ENCODE peak calls at places on chromosomes 4 and X, in ten cellular contexts. W, O, Y, H, K, B, L, S, G and Z are unnamed samples.

GRCh38 chrX:53184836-53185235 is 40.2 kb downstream of the KDM5C start:
- DNase-seq in W (no peak), O (no peak), Y (no peak), H (peak), K (peak), B (peak), L (no peak), S (no peak), G (no peak), Z (no peak)

GRCh38 chrX:108437789-108438623 is at the start of gene COL4A6:
- DNase-seq in W (no peak), O (no peak), Y (no peak), H (no peak), K (no peak), B (no peak), L (no peak), S (no peak), G (peak), Z (no peak)

GRCh38 chr4:13938299-13938698 is 310.8 kb upstream of the BOD1L1 start:
- DNase-seq in W (no peak), O (no peak), Y (no peak), H (no peak), K (no peak), B (no peak), L (no peak), S (no peak), G (no peak), Z (no peak)

GRCh38 chr4:140937866-140938265 is 181.7 kb upstream of the TBC1D9 start:
- DNase-seq in W (no peak), O (no peak), Y (no peak), H (peak), K (peak), B (peak), L (no peak), S (no peak), G (no peak), Z (no peak)

GRCh38 chr4:55485821-55486220 is 60.9 kb downstream of the CLOCK start:
- DNase-seq in W (no peak), O (no peak), Y (no peak), H (no peak), K (no peak), B (no peak), L (no peak), S (no peak), G (no peak), Z (no peak)

GRCh38 chr4:5166377-5166776 is 115.1 kb downstream of the STK32B start:
- DNase-seq in W (no peak), O (no peak), Y (no peak), H (no peak), K (no peak), B (no peak), L (no peak), S (no peak), G (no peak), Z (no peak)

GRCh38 chrX:40095588-40096394 is 2.0 kb downstream of the BCOR start:
- DNase-seq in W (no peak), O (no peak), Y (no peak), H (no peak), K (no peak), B (no peak), L (no peak), S (no peak), G (peak), Z (peak)

GRCh38 chrX:56788229-56788628 is 59.2 kb downstream of the NBDY start:
- DNase-seq in W (no peak), O (peak), Y (no peak), H (no peak), K (no peak), B (no peak), L (no peak), S (peak), G (no peak), Z (peak)

GRCh38 chr4:85496933-85497332 is 22.0 kb downstream of the ARHGAP24 start:
- DNase-seq in W (no peak), O (no peak), Y (no peak), H (peak), K (peak), B (peak), L (no peak), S (no peak), G (no peak), Z (no peak)

GRCh38 chr4:16532240-16532990 is 306.1 kb upstream of the TAPT1 start:
- DNase-seq in W (no peak), O (no peak), Y (peak), H (peak), K (peak), B (no peak), L (no peak), S (no peak), G (no peak), Z (no peak)

GRCh38 chr4:124890522-124890921 is 178.0 kb upstream of the ANKRD50 start:
- DNase-seq in W (no peak), O (no peak), Y (no peak), H (peak), K (peak), B (no peak), L (no peak), S (no peak), G (no peak), Z (no peak)

GRCh38 chr4:184011810-184012209 is 106.7 kb downstream of the STOX2 start:
- DNase-seq in W (no peak), O (no peak), Y (no peak), H (no peak), K (no peak), B (no peak), L (no peak), S (peak), G (no peak), Z (no peak)

GRCh38 chrX:110341189-110342035 is 17.2 kb upstream of the RTL9 start:
- DNase-seq in W (no peak), O (no peak), Y (no peak), H (peak), K (peak), B (peak), L (peak), S (no peak), G (no peak), Z (no peak)

GRCh38 chr4:126358041-126358440 is 1043.3 kb downstream of the FAT4 start:
- DNase-seq in W (no peak), O (no peak), Y (no peak), H (no peak), K (no peak), B (no peak), L (no peak), S (no peak), G (no peak), Z (no peak)

GRCh38 chr4:1973661-1974060 is 35.1 kb downstream of the NELFA start:
- DNase-seq in W (no peak), O (no peak), Y (no peak), H (no peak), K (no peak), B (no peak), L (no peak), S (no peak), G (peak), Z (peak)

GRCh38 chr4:138835833-138836521 is 179.6 kb upstream of the NOCT start:
- DNase-seq in W (peak), O (no peak), Y (no peak), H (no peak), K (peak), B (no peak), L (no peak), S (no peak), G (no peak), Z (no peak)

GRCh38 chrX:120446503-120446902 is 22.6 kb downstream of the LAMP2 start:
- DNase-seq in W (peak), O (no peak), Y (no peak), H (peak), K (peak), B (peak), L (no peak), S (no peak), G (no peak), Z (no peak)

GRCh38 chr4:184979461-184980124 is 38.7 kb upstream of the HELT start:
- DNase-seq in W (no peak), O (no peak), Y (no peak), H (no peak), K (no peak), B (no peak), L (no peak), S (no peak), G (no peak), Z (no peak)

GRCh38 chr4:90727938-90728337 is 600.7 kb downstream of the CCSER1 start:
- DNase-seq in W (no peak), O (no peak), Y (no peak), H (no peak), K (peak), B (peak), L (no peak), S (no peak), G (no peak), Z (no peak)

GRCh38 chr4:141248029-141248428 is 27.3 kb downstream of the ZNF330 start:
- DNase-seq in W (no peak), O (no peak), Y (no peak), H (peak), K (peak), B (no peak), L (no peak), S (no peak), G (no peak), Z (no peak)

GRCh38 chr4:182918791-182919302 is 1.7 kb upstream of the DCTD start:
- DNase-seq in W (no peak), O (no peak), Y (no peak), H (no peak), K (no peak), B (no peak), L (no peak), S (no peak), G (no peak), Z (no peak)

GRCh38 chrX:118839334-118839958 is 15.8 kb downstream of the ZCCHC12 start:
- DNase-seq in W (peak), O (no peak), Y (peak), H (no peak), K (peak), B (peak), L (no peak), S (peak), G (peak), Z (peak)

GRCh38 chr4:46506876-46507275 is 116.9 kb upstream of the GABRA2 start:
- DNase-seq in W (no peak), O (no peak), Y (no peak), H (no peak), K (peak), B (peak), L (no peak), S (no peak), G (no peak), Z (no peak)

GRCh38 chr4:37981844-37982720 is 21.9 kb downstream of the PTTG2 start:
- DNase-seq in W (no peak), O (no peak), Y (no peak), H (no peak), K (peak), B (peak), L (no peak), S (no peak), G (no peak), Z (no peak)